ENCODE peak calls at places on chromosome 18, in eight cellular contexts. E is left lung, O is right atrium auricular region, R is fibroblast of lung, P is mammary epithelial cell, N is gastrocnemius medialis, A is BJ, M is tibial artery. U is an unnamed sample. For H3K27me3, the result is how much of the 10 kb centered on the place peaks cover.

GRCh38 chr18:69705987-69706386 is 241.7 kb downstream of the CD226 start:
- DNase-seq in E (no peak), O (no peak), R (no peak), P (no peak), N (no peak), A (no peak), M (no peak), U (no peak)

GRCh38 chr18:3747176-3747973 is 297.4 kb downstream of the TGIF1 start:
- DNase-seq in E (no peak), O (peak), R (peak), P (peak), N (no peak), A (no peak), M (no peak), U (no peak)

GRCh38 chr18:59669872-59670657 is 27.2 kb downstream of the CCBE1 start:
- DNase-seq in E (no peak), O (no peak), R (peak), P (no peak), N (no peak), A (peak), M (no peak), U (no peak)

GRCh38 chr18:74513149-74513882 is 17.2 kb downstream of the CNDP2 start:
- DNase-seq in E (no peak), O (no peak), R (no peak), P (no peak), N (no peak), A (no peak), M (peak), U (no peak)

GRCh38 chr18:23243178-23243577 is 107.9 kb downstream of the CABLES1 start:
- DNase-seq in E (no peak), O (no peak), R (no peak), P (no peak), N (no peak), A (no peak), M (no peak), U (no peak)

GRCh38 chr18:53909668-53910067 is 314.8 kb downstream of the MBD2 start:
- DNase-seq in E (no peak), O (no peak), R (no peak), P (peak), N (no peak), A (no peak), M (no peak), U (no peak)

GRCh38 chr18:45774065-45774521 is 50.1 kb downstream of the SLC14A1 start:
- DNase-seq in E (no peak), O (no peak), R (no peak), P (peak), N (no peak), A (no peak), M (no peak), U (peak)

GRCh38 chr18:50614838-50615237 is 55.0 kb downstream of the MAPK4 start:
- DNase-seq in E (no peak), O (peak), R (peak), P (peak), N (peak), A (no peak), M (no peak), U (no peak)

GRCh38 chr18:45498270-45498625 is 117.0 kb upstream of the SLC14A2 start:
- DNase-seq in E (no peak), O (no peak), R (no peak), P (no peak), N (no peak), A (no peak), M (no peak), U (no peak)

GRCh38 chr18:53698907-53699306 is 525.6 kb downstream of the MBD2 start:
- DNase-seq in E (peak), O (no peak), R (no peak), P (peak), N (no peak), A (no peak), M (no peak), U (no peak)

GRCh38 chr18:51030537-51031258 is 685 bp downstream of the SMAD4 start:
- DNase-seq in E (peak), O (peak), R (peak), P (peak), N (peak), A (no peak), M (peak), U (peak)

GRCh38 chr18:40124107-40124506 is 1830.9 kb upstream of the PIK3C3 start:
- DNase-seq in E (no peak), O (no peak), R (peak), P (peak), N (no peak), A (no peak), M (no peak), U (no peak)

GRCh38 chr18:75544051-75544481 is 116.6 kb upstream of the SMIM21 start:
- DNase-seq in E (no peak), O (no peak), R (no peak), P (no peak), N (no peak), A (no peak), M (no peak), U (no peak)

GRCh38 chr18:56165601-56166355 is 472.6 kb downstream of the TXNL1 start:
- DNase-seq in E (no peak), O (no peak), R (no peak), P (no peak), N (no peak), A (no peak), M (no peak), U (no peak)

GRCh38 chr18:8826514-8826913 is 121.2 kb downstream of the MTCL1 start:
- DNase-seq in E (no peak), O (no peak), R (no peak), P (no peak), N (no peak), A (no peak), M (no peak), U (no peak)

GRCh38 chr18:51480562-51481261 is 283.2 kb upstream of the MEX3C start:
- DNase-seq in E (no peak), O (no peak), R (no peak), P (no peak), N (no peak), A (no peak), M (no peak), U (no peak)

GRCh38 chr18:3879836-3880120 is 429.8 kb downstream of the TGIF1 start:
- DNase-seq in E (no peak), O (no peak), R (no peak), P (no peak), N (no peak), A (no peak), M (no peak), U (no peak)

GRCh38 chr18:61896767-61897166 is 4.0 kb upstream of the RNF152 start:
- DNase-seq in E (no peak), O (no peak), R (peak), P (peak), N (no peak), A (no peak), M (peak), U (no peak)

GRCh38 chr18:63961430-63961980 is 8.4 kb upstream of the SERPINB8 start:
- DNase-seq in E (no peak), O (no peak), R (no peak), P (no peak), N (no peak), A (no peak), M (no peak), U (no peak)
- H3K27me3 ChIP-seq in E (under half), O (under half), R (under half), P (under half), N (under half), A (under half), M (under half), U (under half)

DNA sequence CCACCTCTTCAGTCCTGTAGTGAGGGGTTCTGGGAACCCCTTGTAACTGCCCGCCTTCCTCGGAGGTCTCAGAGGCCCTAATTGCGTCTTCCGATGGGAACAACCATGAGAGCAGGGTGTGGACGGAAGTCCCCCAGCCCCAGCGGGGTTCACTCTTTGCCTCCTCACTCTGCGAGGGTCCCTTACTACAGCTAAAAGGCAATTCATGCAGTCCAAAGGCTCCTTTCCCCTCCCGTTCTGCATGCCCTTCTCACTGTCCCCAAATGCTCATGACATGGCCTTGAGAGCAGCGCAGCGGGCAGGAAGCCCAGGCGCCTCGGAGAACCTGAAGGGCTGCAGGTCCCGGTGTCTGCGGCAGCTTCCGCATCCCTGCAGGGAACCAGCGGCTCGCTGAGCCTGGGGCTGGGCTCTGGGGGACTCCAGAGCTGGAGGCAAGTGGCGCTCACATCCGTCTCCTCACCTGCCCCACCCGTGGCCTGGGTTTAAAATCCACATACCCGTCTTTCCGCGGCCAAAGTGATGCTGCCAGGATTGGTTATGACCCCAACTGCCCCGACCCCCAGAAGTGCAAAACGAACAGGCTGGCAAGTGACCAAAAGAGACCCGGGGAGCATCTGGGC is 534 bp upstream of the CIDEA start:
- DNase-seq in E (no peak), O (no peak), R (no peak), P (no peak), N (no peak), A (no peak), M (no peak), U (no peak)
- H3K4me3 ChIP-seq in E (no peak), O (peak), R (peak), P (no peak), N (peak), A (peak), M (peak), U (no peak)

GRCh38 chr18:42107287-42108045 is 152.4 kb downstream of the PIK3C3 start:
- DNase-seq in E (no peak), O (no peak), R (no peak), P (no peak), N (no peak), A (no peak), M (no peak), U (no peak)

GRCh38 chr18:42100917-42101316 is 145.9 kb downstream of the PIK3C3 start:
- DNase-seq in E (no peak), O (no peak), R (no peak), P (no peak), N (no peak), A (no peak), M (no peak), U (peak)

GRCh38 chr18:42108071-42108470 is 153.0 kb downstream of the PIK3C3 start:
- DNase-seq in E (no peak), O (no peak), R (no peak), P (no peak), N (no peak), A (no peak), M (no peak), U (no peak)

GRCh38 chr18:42105382-42105781 is 150.3 kb downstream of the PIK3C3 start:
- DNase-seq in E (no peak), O (no peak), R (no peak), P (no peak), N (no peak), A (no peak), M (no peak), U (no peak)
- TF ChIP-seq CTCF in E (no peak), O (no peak), R (no peak), P (no peak), N (no peak), A (no peak), M (no peak), U (no peak)

DNA sequence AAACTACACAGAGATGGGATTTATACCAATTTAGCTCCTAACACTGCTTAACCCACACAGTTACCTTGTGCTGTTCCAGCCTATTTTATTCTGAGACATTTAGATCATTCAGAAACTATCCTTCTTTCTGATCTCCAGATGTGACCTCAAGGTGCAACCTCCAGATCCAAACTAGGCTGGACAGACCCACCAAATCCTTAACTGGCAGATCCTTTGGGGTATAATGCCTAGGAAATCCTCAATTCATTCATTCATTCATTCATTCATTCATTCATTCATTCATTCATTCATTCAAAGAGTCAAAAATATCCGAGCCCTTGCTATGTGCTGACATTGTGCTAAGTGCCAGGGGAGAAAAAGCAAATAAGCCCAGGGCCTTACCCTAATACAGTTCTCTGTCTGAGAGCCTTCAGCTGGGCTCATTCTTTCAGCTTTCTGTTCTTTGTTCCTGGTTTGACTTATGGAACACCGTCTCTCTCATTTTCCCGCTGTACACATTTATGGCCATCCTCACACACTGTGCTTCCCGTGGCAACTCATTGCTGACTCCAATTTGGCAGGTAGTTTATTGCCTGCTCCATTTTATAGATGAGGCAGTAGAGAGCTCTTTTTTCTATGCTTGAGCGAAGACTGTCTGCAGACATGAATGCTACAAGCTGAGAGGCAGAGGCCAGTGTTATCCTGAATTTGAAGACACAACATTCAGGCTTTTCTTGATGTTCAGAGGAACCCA is 83.1 kb downstream of the HRH4 start:
- DNase-seq in E (no peak), O (no peak), R (no peak), P (no peak), N (no peak), A (no peak), M (no peak), U (no peak)
- H3K27me3 ChIP-seq in E (under half), O (under half), R (under half), P (under half), N (under half), A (under half), M (under half), U (under half)